ENCODE peak calls at places on chromosomes 5 and 9, in nine cellular contexts. C, X, M, S, F, E, G, O and R are unnamed samples.
A peak's percentile ranks its signal among the peaks of the same experiment; 100 is the strongest.

GRCh38 chr5:9498541-9499497 is 47.1 kb downstream of the SEMA5A start:
- DNase-seq in C (peak; percentile 82), X (no peak), M (no peak), S (no peak), F (peak; percentile 7), E (no peak), G (no peak), O (no peak), R (no peak)

GRCh38 chr9:130635306-130635705 is 29.1 kb upstream of the PRDM12 start:
- DNase-seq in C (no peak), X (no peak), M (no peak), S (no peak), F (no peak), E (no peak), G (no peak), O (no peak), R (no peak)

GRCh38 chr5:60701317-60701988 is 1.5 kb upstream of the DEPDC1B start:
- DNase-seq in C (no peak), X (no peak), M (no peak), S (no peak), F (no peak), E (no peak), G (no peak), O (no peak), R (no peak)

GRCh38 chr5:105735704-105736103 is 1935.0 kb downstream of the EFNA5 start:
- DNase-seq in C (no peak), X (no peak), M (no peak), S (no peak), F (no peak), E (no peak), G (no peak), O (no peak), R (no peak)

GRCh38 chr9:87278971-87279731 is 218.5 kb upstream of the DAPK1 start:
- DNase-seq in C (no peak), X (no peak), M (no peak), S (no peak), F (no peak), E (no peak), G (no peak), O (no peak), R (no peak)

GRCh38 chr5:67483453-67484030 is 286.9 kb upstream of the CD180 start:
- DNase-seq in C (no peak), X (no peak), M (no peak), S (no peak), F (no peak), E (no peak), G (no peak), O (no peak), R (no peak)

GRCh38 chr5:393846-394275 is 49.1 kb upstream of the EXOC3 start:
- DNase-seq in C (no peak), X (no peak), M (no peak), S (no peak), F (no peak), E (no peak), G (no peak), O (no peak), R (no peak)

GRCh38 chr5:64958757-64959391 is 190.1 kb downstream of the CWC27 start:
- DNase-seq in C (peak; percentile 22), X (no peak), M (no peak), S (no peak), F (peak; percentile 11), E (no peak), G (no peak), O (no peak), R (no peak)

GRCh38 chr5:7926296-7926695 is 57.3 kb downstream of the MTRR start:
- DNase-seq in C (no peak), X (no peak), M (no peak), S (no peak), F (no peak), E (no peak), G (no peak), O (no peak), R (no peak)

GRCh38 chr5:65926893-65927292 is 518 bp downstream of the ERBIN start:
- DNase-seq in C (peak; percentile 20), X (peak; percentile 19), M (no peak), S (no peak), F (no peak), E (no peak), G (no peak), O (no peak), R (no peak)

GRCh38 chr5:36614657-36615308 is 8.4 kb downstream of the SLC1A3 start:
- DNase-seq in C (no peak), X (no peak), M (no peak), S (no peak), F (no peak), E (no peak), G (no peak), O (no peak), R (no peak)

GRCh38 chr5:51382759-51383493 is at the start of gene ISL1:
- DNase-seq in C (peak; percentile 94), X (peak; percentile 63), M (no peak), S (peak; percentile 88), F (no peak), E (no peak), G (no peak), O (peak; percentile 94), R (no peak)

GRCh38 chr5:52884453-52884852 is 96.7 kb downstream of the ITGA1 start:
- DNase-seq in C (no peak), X (no peak), M (no peak), S (no peak), F (no peak), E (no peak), G (no peak), O (no peak), R (no peak)

GRCh38 chr5:95606419-95606818 is 13.5 kb upstream of the GPR150 start:
- DNase-seq in C (no peak), X (no peak), M (no peak), S (no peak), F (no peak), E (no peak), G (no peak), O (no peak), R (no peak)

GRCh38 chr9:127815512-127816361 is 13.1 kb downstream of the FPGS start:
- DNase-seq in C (no peak), X (no peak), M (no peak), S (peak; percentile 83), F (no peak), E (no peak), G (no peak), O (no peak), R (no peak)

DNA sequence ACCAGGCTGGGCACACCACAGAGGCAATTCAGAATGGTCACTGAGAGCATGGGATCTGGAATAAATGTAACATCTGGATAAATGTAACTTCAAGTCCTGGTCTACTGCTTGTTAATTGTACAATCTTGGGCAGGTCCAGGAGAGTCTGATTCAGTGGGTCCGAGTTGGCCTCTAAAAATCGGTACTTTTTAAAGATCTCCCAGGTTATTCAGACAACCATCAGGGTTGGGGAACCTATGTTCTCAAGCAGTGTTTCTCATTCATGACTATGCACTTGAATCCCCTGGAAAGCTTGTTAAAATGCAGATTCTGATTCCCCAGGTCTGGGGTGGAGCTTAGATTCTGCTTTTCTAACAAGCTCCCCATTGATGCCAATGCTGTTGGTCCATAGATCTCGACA is 14.8 kb downstream of the ANXA1 start:
- DNase-seq in C (no peak), X (no peak), M (no peak), S (no peak), F (no peak), E (no peak), G (no peak), O (no peak), R (no peak)
- TF ChIP-seq POLR2AphosphoS5 in C (no peak), X (no peak), M (no peak), S (no peak), F (no peak), E (no peak), G (no peak), O (no peak), R (no peak)

GRCh38 chr5:58926549-58926948 is 343.7 kb downstream of the RAB3C start:
- DNase-seq in C (no peak), X (no peak), M (no peak), S (no peak), F (no peak), E (no peak), G (no peak), O (no peak), R (no peak)
- H3K27me3 ChIP-seq in C (no peaks in the 10 kb centered on the region), X (no peaks in the 10 kb centered on the region), M (no peaks in the 10 kb centered on the region), S (no peaks in the 10 kb centered on the region), F (no peaks in the 10 kb centered on the region), E (peaks cover 2% of the 10 kb centered on the region), G (no peaks in the 10 kb centered on the region), O (no peaks in the 10 kb centered on the region), R (no peaks in the 10 kb centered on the region)

GRCh38 chr5:180595046-180595379 is 3.7 kb upstream of the SCGB3A1 start:
- DNase-seq in C (no peak), X (no peak), M (no peak), S (no peak), F (no peak), E (no peak), G (no peak), O (no peak), R (no peak)

GRCh38 chr5:180593446-180594206 is 2.3 kb upstream of the SCGB3A1 start:
- DNase-seq in C (no peak), X (no peak), M (no peak), S (peak; percentile 53), F (no peak), E (no peak), G (no peak), O (peak; percentile 21), R (no peak)

GRCh38 chr5:180595381-180596114 is 4.2 kb upstream of the SCGB3A1 start:
- DNase-seq in C (no peak), X (no peak), M (no peak), S (peak; percentile 64), F (no peak), E (no peak), G (peak; percentile 72), O (peak; percentile 44), R (no peak)

GRCh38 chr5:180596115-180596667 is 4.9 kb upstream of the SCGB3A1 start:
- DNase-seq in C (no peak), X (no peak), M (no peak), S (no peak), F (no peak), E (no peak), G (peak; percentile 51), O (peak; percentile 24), R (no peak)

DNA sequence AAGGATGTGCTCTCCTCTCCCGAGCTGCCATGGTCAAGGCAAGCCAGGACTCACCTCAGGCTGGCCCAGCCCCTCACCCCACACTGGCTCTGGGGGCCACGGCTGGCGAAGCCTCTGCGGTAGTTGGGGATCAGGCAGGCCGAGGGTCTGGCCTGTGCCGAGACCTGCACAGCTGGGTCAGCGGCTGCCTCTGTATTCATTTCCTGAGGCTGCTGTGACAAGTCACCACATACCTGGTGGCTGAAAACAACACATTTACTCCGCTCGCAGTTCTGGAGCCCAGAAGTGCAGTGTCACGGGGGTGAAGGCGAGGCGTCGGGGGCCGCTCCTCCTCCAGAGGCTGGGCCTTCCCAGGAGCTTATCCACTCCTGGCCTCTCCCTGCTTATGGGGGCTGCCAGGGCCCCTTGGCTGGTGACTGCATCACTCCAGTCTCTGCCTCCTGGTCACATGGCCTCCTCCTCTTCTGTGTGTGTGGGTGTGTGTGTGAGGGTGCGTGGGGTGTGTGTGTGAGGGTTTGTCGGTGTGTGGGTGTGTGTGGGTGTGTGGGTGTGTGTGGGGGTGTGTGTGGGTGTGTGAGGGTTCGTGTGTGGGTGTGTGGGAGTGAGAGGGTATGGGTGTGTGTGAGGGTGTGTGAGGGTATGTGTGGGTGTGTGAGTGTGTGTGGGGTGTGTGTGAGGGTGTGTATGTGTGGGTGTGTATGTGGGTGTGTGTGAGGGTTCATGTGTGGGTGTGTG is 3.2 kb upstream of the SCGB3A1 start:
- DNase-seq in C (no peak), X (no peak), M (no peak), S (peak; percentile 60), F (no peak), E (no peak), G (no peak), O (peak; percentile 20), R (no peak)
- TF ChIP-seq POLR2AphosphoS5 in C (no peak), X (no peak), M (no peak), S (no peak), F (no peak), E (no peak), G (no peak), O (no peak), R (no peak)

GRCh38 chr9:84146893-84147705 is 166.5 kb downstream of the RMI1 start:
- DNase-seq in C (no peak), X (no peak), M (no peak), S (no peak), F (no peak), E (no peak), G (no peak), O (no peak), R (no peak)
- H3K27me3 ChIP-seq in C (peaks cover 34% of the 10 kb centered on the region), X (peaks cover 15% of the 10 kb centered on the region), M (peaks cover 22% of the 10 kb centered on the region), S (peaks cover 4% of the 10 kb centered on the region), F (peaks cover 4% of the 10 kb centered on the region), E (peaks cover 3% of the 10 kb centered on the region), G (peaks cover 24% of the 10 kb centered on the region), O (no peaks in the 10 kb centered on the region), R (peaks cover 5% of the 10 kb centered on the region)